ENCODE peak calls at places on chromosomes 11 and 22, in seven cellular contexts. I, T, W, E, G, O and B are unnamed samples.

GRCh38 chr22:50482107-50483074 is 1.0 kb downstream of the ADM2 start:
- DNase-seq in T (peak), O (no peak), W (no peak), I (no peak), G (no peak), E (no peak), B (no peak)

GRCh38 chr22:31583861-31584485 is 78.0 kb downstream of the PISD start:
- DNase-seq in O (no peak), W (no peak), G (no peak), E (no peak), T (no peak), I (peak), B (no peak)

GRCh38 chr11:11748706-11749365 is 92.9 kb upstream of the USP47 start:
- DNase-seq in O (no peak), G (no peak), E (no peak), I (peak), W (no peak), T (no peak), B (no peak)

GRCh38 chr11:19275496-19275895 is 34.8 kb upstream of the E2F8 start:
- DNase-seq in G (no peak), W (no peak), T (no peak), O (no peak), I (no peak), E (no peak), B (peak)

GRCh38 chr11:86091566-86091965 is 22.7 kb upstream of the PICALM start:
- DNase-seq in O (no peak), E (no peak), I (peak), G (no peak), W (no peak), T (no peak), B (no peak)

GRCh38 chr11:19777032-19777341 is 64.3 kb downstream of the NAV2 start:
- DNase-seq in G (no peak), T (peak), O (no peak), E (peak), I (no peak), W (peak), B (peak)

GRCh38 chr11:92495107-92495793 is 270.6 kb downstream of the FAT3 start:
- DNase-seq in O (no peak), E (no peak), G (peak), W (no peak), I (no peak), T (no peak), B (no peak)

GRCh38 chr11:93652161-93652597 is 9.3 kb upstream of the CEP295 start:
- DNase-seq in E (peak), O (no peak), T (peak), W (peak), I (peak), G (peak), B (peak)

GRCh38 chr11:96082002-96082899 is 158.3 kb upstream of the MTMR2 start:
- DNase-seq in I (no peak), E (peak), O (no peak), W (peak), G (peak), T (no peak), B (no peak)

GRCh38 chr11:78041843-78042455 is 18.9 kb upstream of the KCTD14 start:
- DNase-seq in E (no peak), W (no peak), T (no peak), O (no peak), I (no peak), G (no peak), B (no peak)

GRCh38 chr11:970319-970871 is 44.7 kb downstream of the AP2A2 start:
- DNase-seq in W (no peak), T (no peak), E (no peak), I (no peak), G (no peak), O (no peak), B (no peak)

GRCh38 chr11:116861539-116861938 is 24.1 kb upstream of the APOA1 start:
- DNase-seq in W (no peak), I (peak), T (no peak), E (peak), G (no peak), O (no peak), B (no peak)

GRCh38 chr11:61700221-61700620 is 20.0 kb downstream of the DAGLA start:
- DNase-seq in E (peak), W (no peak), I (peak), O (no peak), G (peak), T (no peak), B (peak)

GRCh38 chr11:17743808-17744119 is 9.2 kb downstream of the KCNC1 start:
- DNase-seq in I (peak), E (no peak), O (no peak), W (no peak), G (no peak), T (no peak), B (no peak)

GRCh38 chr11:70212227-70212811 is 9.2 kb downstream of the FADD start:
- DNase-seq in G (peak), T (peak), O (no peak), E (no peak), I (no peak), W (no peak), B (no peak)

GRCh38 chr22:46250783-46251125 is 661 bp upstream of the CDPF1 start:
- DNase-seq in E (no peak), G (no peak), W (no peak), T (peak), O (no peak), I (no peak), B (no peak)

GRCh38 chr22:24471570-24471969 is 23.6 kb upstream of the UPB1 start:
- DNase-seq in G (no peak), I (peak), W (no peak), O (no peak), E (no peak), T (peak), B (no peak)

GRCh38 chr11:112453601-112454577 is 193.2 kb upstream of the PLET1 start:
- DNase-seq in T (peak), W (peak), O (no peak), I (peak), G (peak), E (peak), B (peak)

GRCh38 chr11:117723625-117724024 is 73.4 kb downstream of the DSCAML1 start:
- DNase-seq in T (no peak), I (no peak), O (no peak), E (no peak), W (no peak), G (no peak), B (no peak)

GRCh38 chr22:19759459-19759993 is 1.1 kb upstream of the TBX1 start:
- DNase-seq in T (no peak), W (peak), I (no peak), E (no peak), O (no peak), G (no peak), B (no peak)

GRCh38 chr22:31661851-31662667 is at the start of gene PISD:
- DNase-seq in T (peak), E (peak), G (peak), W (peak), O (peak), I (peak), B (peak)

GRCh38 chr22:19701420-19702145 is 12.7 kb upstream of the SEPTIN5 start:
- DNase-seq in I (no peak), G (no peak), E (no peak), W (no peak), O (no peak), T (no peak), B (no peak)

GRCh38 chr11:2688381-2689231 is 11.2 kb downstream of the KCNQ1OT1 start:
- DNase-seq in W (no peak), I (no peak), E (no peak), O (no peak), T (no peak), G (no peak), B (no peak)

GRCh38 chr22:36776722-36777121 is 803 bp upstream of the IFT27 start:
- DNase-seq in O (no peak), G (no peak), I (no peak), T (no peak), E (no peak), W (no peak), B (no peak)

GRCh38 chr22:48784701-48785503 is 1042.8 kb downstream of the BRD1 start:
- DNase-seq in O (no peak), E (no peak), T (no peak), I (no peak), W (no peak), G (no peak), B (no peak)

GRCh38 chr11:44624761-44625221 is 59.3 kb downstream of the CD82 start:
- DNase-seq in W (no peak), I (no peak), E (no peak), G (no peak), O (no peak), T (peak), B (no peak)

GRCh38 chr11:83746921-83747585 is 460.9 kb upstream of the CCDC90B start:
- DNase-seq in E (no peak), T (no peak), I (no peak), O (no peak), W (no peak), G (no peak), B (no peak)

GRCh38 chr11:126764221-126764620 is 236.3 kb downstream of the KIRREL3 start:
- DNase-seq in G (no peak), E (no peak), W (no peak), I (peak), O (no peak), T (no peak), B (peak)

GRCh38 chr11:122486793-122487495 is 168.6 kb upstream of the UBASH3B start:
- DNase-seq in T (peak), G (no peak), E (no peak), I (peak), W (no peak), O (no peak), B (peak)

GRCh38 chr11:121082670-121083069 is 18.4 kb upstream of the TECTA start:
- DNase-seq in O (no peak), I (peak), E (no peak), W (no peak), G (no peak), T (peak), B (no peak)

GRCh38 chr11:97937501-97937900 is 1083.2 kb upstream of the CNTN5 start:
- DNase-seq in I (peak), E (no peak), G (no peak), W (no peak), O (no peak), T (no peak), B (no peak)

GRCh38 chr22:35819421-35819820 is 101.7 kb downstream of the APOL5 start:
- DNase-seq in T (no peak), E (no peak), W (no peak), O (no peak), I (no peak), G (peak), B (no peak)

GRCh38 chr11:29518389-29519174 is 498.2 kb downstream of the KCNA4 start:
- DNase-seq in G (no peak), E (no peak), I (no peak), O (no peak), W (no peak), T (peak), B (peak)

GRCh38 chr11:5280582-5281102 is 10.9 kb upstream of the HBE1 start:
- DNase-seq in G (peak), I (peak), W (no peak), O (peak), E (peak), T (no peak), B (peak)

GRCh38 chr11:58616594-58616993 is 5.9 kb upstream of the CNTF start:
- DNase-seq in E (no peak), I (peak), G (no peak), W (no peak), O (no peak), T (no peak), B (peak)

GRCh38 chr22:39266398-39267030 is 21.7 kb upstream of the PDGFB start:
- DNase-seq in T (no peak), I (peak), E (no peak), W (no peak), O (peak), G (peak), B (no peak)

GRCh38 chr22:29306175-29306829 is at the start of gene GAS2L1:
- DNase-seq in T (peak), E (peak), W (peak), I (peak), O (no peak), G (peak), B (peak)

GRCh38 chr22:49551897-49552659 is 275.6 kb downstream of the BRD1 start:
- DNase-seq in T (no peak), I (no peak), E (no peak), O (no peak), W (no peak), G (no peak), B (no peak)

GRCh38 chr11:114088836-114089235 is 29.3 kb downstream of the ZBTB16 start:
- DNase-seq in G (no peak), T (no peak), W (no peak), O (no peak), I (no peak), E (no peak), B (no peak)
- TF ChIP-seq RFX5 in G (no peak), T (no peak), W (no peak), O (no peak), I (no peak), E (no peak), B (no peak)

DNA sequence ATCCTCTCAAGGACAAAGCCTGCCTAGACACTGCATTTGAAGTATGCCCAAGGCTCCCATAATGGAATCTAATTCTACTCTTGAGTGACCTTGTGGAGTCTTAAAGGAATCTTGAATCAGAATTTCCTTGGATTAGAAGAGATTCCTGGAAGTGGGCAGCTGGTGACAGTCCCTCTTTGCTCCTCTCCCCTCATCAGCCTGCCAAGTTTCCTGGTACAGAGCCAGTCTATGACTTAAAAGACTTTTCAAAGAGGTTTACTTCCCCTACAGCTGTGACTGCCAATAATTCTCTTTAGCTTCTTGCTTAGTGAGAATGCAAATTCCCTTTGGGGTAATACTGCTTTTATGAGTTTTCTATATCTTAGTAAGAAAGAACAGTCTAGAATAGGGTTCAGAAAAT is 183.0 kb downstream of the C11orf87 start:
- DNase-seq in W (no peak), O (no peak), E (no peak), I (no peak), T (no peak), G (no peak), B (no peak)
- TF ChIP-seq RFX5 in W (no peak), O (no peak), E (no peak), I (no peak), T (no peak), G (no peak), B (no peak)

DNA sequence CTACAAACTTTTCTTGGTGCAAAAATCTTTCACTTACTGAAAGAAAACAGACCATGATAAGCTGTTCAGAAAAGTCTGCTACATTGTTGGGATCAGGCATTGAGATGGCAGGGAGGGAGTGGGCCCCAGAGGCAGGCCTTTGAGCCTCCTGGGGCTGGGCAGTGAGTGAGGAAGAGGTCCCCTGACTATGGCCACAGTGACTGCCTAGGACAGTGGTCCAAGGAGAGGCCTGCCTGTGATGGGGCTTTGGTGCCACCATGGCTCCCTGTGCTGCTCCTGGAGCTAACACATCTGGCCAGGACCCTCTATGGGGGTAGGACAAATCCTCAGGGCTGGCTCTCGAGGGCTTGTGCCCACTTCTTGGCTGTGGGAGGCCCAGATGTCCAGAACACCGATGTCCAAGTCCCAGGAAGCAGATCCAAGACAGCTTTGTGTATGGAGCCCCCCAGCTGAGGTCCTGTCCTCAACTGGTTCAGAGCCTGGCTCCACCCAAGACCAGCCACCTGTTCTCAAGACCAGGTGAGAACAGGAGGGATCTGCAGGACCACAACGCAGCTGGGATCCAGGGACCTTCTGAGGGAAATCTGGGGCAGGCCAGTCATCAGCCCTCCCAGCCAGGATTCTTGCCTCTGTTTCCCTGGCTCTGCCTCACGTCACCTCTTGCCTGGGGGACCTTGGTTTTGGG is 36.9 kb downstream of the PPM1F start:
- DNase-seq in T (no peak), G (no peak), I (no peak), W (peak), O (no peak), E (no peak), B (no peak)
- TF ChIP-seq RFX5 in T (no peak), G (no peak), I (no peak), W (no peak), O (no peak), E (no peak), B (no peak)

DNA sequence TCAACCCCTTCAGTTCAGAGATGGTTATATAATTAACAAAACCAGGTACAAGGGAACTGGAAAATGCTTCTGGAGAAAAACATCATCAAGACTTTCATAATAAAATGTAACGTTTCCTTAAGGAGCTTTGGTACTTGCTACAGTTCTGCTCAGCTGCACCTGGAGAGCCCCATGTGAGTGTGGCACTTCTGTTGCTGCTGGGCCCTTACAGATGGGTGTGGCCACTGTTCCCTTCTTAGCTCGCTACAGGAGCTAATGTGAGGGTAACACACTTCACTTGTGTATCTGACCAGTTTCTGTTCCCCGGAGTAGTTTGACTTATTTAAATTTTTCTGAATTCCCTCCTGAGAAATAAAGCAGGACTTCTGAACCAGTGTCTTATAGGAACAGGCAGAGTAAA is 4.0 kb downstream of the POU2AF3 start:
- DNase-seq in G (no peak), W (no peak), O (no peak), I (no peak), T (no peak), E (no peak), B (no peak)
- TF ChIP-seq RFX5 in G (no peak), W (no peak), O (no peak), I (no peak), T (no peak), E (no peak), B (no peak)

GRCh38 chr11:10638285-10638684 is 55.3 kb downstream of the IRAG1 start:
- DNase-seq in O (no peak), E (no peak), W (peak), I (no peak), T (no peak), G (no peak), B (no peak)

GRCh38 chr11:10641314-10642206 is 52.0 kb downstream of the IRAG1 start:
- DNase-seq in O (peak), E (no peak), G (no peak), I (no peak), W (no peak), T (no peak), B (no peak)

GRCh38 chr11:10637629-10638028 is 55.9 kb downstream of the IRAG1 start:
- DNase-seq in W (no peak), O (no peak), T (no peak), E (no peak), I (no peak), G (no peak), B (no peak)

GRCh38 chr11:10640308-10640707 is 53.2 kb downstream of the IRAG1 start:
- DNase-seq in G (no peak), O (no peak), W (no peak), T (no peak), E (no peak), I (no peak), B (no peak)

GRCh38 chr11:10639350-10639749 is 54.2 kb downstream of the IRAG1 start:
- DNase-seq in E (no peak), T (no peak), O (no peak), G (no peak), W (no peak), I (no peak), B (no peak)
- TF ChIP-seq RFX5 in E (no peak), T (no peak), O (no peak), G (no peak), W (no peak), I (no peak), B (no peak)

GRCh38 chr11:9827700-9828099 is 163.8 kb downstream of the SWAP70 start:
- DNase-seq in W (no peak), I (no peak), T (no peak), O (no peak), E (no peak), G (no peak), B (no peak)

GRCh38 chr11:9826390-9826789 is 162.5 kb downstream of the SWAP70 start:
- DNase-seq in E (no peak), I (no peak), T (no peak), G (no peak), W (no peak), O (no peak), B (no peak)

GRCh38 chr11:9825895-9826294 is 162.0 kb downstream of the SWAP70 start:
- DNase-seq in W (no peak), E (no peak), I (no peak), O (no peak), G (peak), T (no peak), B (no peak)

GRCh38 chr11:9834281-9834680 is 170.4 kb downstream of the SWAP70 start:
- DNase-seq in O (no peak), G (no peak), I (no peak), E (no peak), W (no peak), T (no peak), B (no peak)

DNA sequence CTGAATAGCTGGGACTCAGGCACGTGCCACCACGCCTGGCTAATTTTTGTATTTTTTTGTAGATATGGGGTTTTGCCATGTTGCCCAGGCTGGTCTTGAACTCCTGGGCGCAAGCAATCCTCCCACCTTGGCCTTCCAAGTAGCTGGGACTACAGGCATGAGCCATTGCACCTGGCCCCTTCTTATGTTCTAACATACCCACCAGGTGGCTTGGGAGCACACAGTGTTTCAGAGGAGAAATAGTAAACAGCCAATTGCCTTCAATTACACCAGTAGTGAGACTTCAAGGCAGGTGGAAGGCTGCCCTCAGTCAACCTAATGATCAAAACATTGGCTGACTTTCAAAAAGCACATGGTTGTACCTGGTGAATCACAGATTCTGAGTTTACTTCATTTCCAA is 167.2 kb downstream of the SWAP70 start:
- DNase-seq in O (no peak), G (no peak), I (no peak), E (no peak), T (no peak), W (no peak), B (no peak)
- TF ChIP-seq RFX5 in O (no peak), G (no peak), I (no peak), E (no peak), T (no peak), W (no peak), B (no peak)

GRCh38 chr11:45997599-45997998 is 75.1 kb downstream of the LARGE2 start:
- DNase-seq in W (no peak), E (peak), T (no peak), O (no peak), I (no peak), G (no peak), B (no peak)

GRCh38 chr11:45995342-45995734 is 72.9 kb downstream of the LARGE2 start:
- DNase-seq in W (no peak), E (peak), T (no peak), G (no peak), I (no peak), O (no peak), B (no peak)

GRCh38 chr11:45993438-45994064 is 71.1 kb downstream of the LARGE2 start:
- DNase-seq in E (peak), O (no peak), G (no peak), I (no peak), W (no peak), T (no peak), B (no peak)

GRCh38 chr11:45988922-45989321 is 66.5 kb downstream of the LARGE2 start:
- DNase-seq in G (no peak), O (no peak), I (no peak), E (no peak), T (no peak), W (no peak), B (no peak)

GRCh38 chr11:45994421-45995341 is 72.2 kb downstream of the LARGE2 start:
- DNase-seq in T (no peak), W (peak), O (no peak), I (peak), E (peak), G (no peak), B (no peak)
- TF ChIP-seq RFX5 in T (no peak), W (no peak), O (no peak), I (no peak), E (no peak), G (no peak), B (no peak)